ENCODE peak calls at places on chromosome 1, in ten cellular contexts. X, P, J, W, S, U, A, L, Z and O are unnamed samples.

GRCh38 chr1:41838266-41838665 is 80.5 kb downstream of the HIVEP3 start:
- DNase-seq in S (no peak), U (no peak), J (no peak), L (no peak), A (no peak), X (no peak), Z (no peak), P (no peak), W (no peak), O (no peak)

GRCh38 chr1:237040823-237041222 is 1.2 kb upstream of the RYR2 start:
- DNase-seq in Z (no peak), P (no peak), S (no peak), A (no peak), W (no peak), J (no peak), L (no peak), U (no peak), X (no peak), O (no peak)

GRCh38 chr1:11289064-11289463 is 16.1 kb downstream of the UBIAD1 start:
- DNase-seq in J (no peak), S (no peak), A (no peak), Z (no peak), U (no peak), X (no peak), L (no peak), P (no peak), W (no peak), O (no peak)

GRCh38 chr1:170296211-170296610 is 150.5 kb downstream of the NTMT2 start:
- DNase-seq in S (no peak), W (no peak), A (no peak), Z (no peak), L (no peak), J (no peak), P (no peak), U (no peak), X (no peak), O (no peak)

GRCh38 chr1:22241811-22242210 is 98.9 kb upstream of the WNT4 start:
- DNase-seq in W (no peak), X (no peak), U (no peak), P (no peak), Z (no peak), S (no peak), A (no peak), J (no peak), L (no peak), O (no peak)

GRCh38 chr1:242743983-242744780 is 219.7 kb upstream of the PLD5 start:
- DNase-seq in Z (no peak), J (no peak), W (no peak), S (no peak), X (no peak), U (no peak), L (no peak), P (no peak), A (no peak), O (no peak)

GRCh38 chr1:110770832-110771231 is 96.1 kb upstream of the KCNA3 start:
- DNase-seq in W (no peak), P (no peak), Z (no peak), S (no peak), L (no peak), X (no peak), J (no peak), U (no peak), A (no peak), O (no peak)

GRCh38 chr1:3319874-3320245 is 134.6 kb upstream of the ARHGEF16 start:
- DNase-seq in X (peak; percentile 62), P (no peak), U (no peak), S (no peak), W (peak; percentile 18), L (no peak), J (peak; percentile 65), Z (peak; percentile 78), A (no peak), O (peak; percentile 39)

GRCh38 chr1:156289857-156290256 is 5.6 kb downstream of the GLMP start:
- DNase-seq in P (no peak), S (no peak), Z (no peak), A (no peak), U (no peak), J (no peak), X (no peak), L (no peak), W (no peak), O (no peak)

GRCh38 chr1:10424034-10424433 is 6.2 kb upstream of the CENPS start:
- DNase-seq in P (no peak), U (no peak), A (no peak), S (no peak), J (no peak), L (no peak), W (no peak), X (no peak), Z (no peak), O (no peak)

GRCh38 chr1:105204836-105205371 is 1455.2 kb downstream of the AMY1C start:
- DNase-seq in S (no peak), Z (peak; percentile 19), U (no peak), L (no peak), X (no peak), W (no peak), P (no peak), A (no peak), J (no peak), O (no peak)

GRCh38 chr1:170623171-170623570 is 40.8 kb upstream of the PRRX1 start:
- DNase-seq in P (no peak), A (no peak), X (no peak), W (no peak), U (peak; percentile 87), S (no peak), Z (no peak), J (peak; percentile 90), L (no peak), O (no peak)

GRCh38 chr1:156860639-156861423 is at the start of gene NTRK1:
- DNase-seq in P (no peak), U (no peak), A (peak; percentile 71), S (no peak), X (no peak), W (peak; percentile 53), J (no peak), Z (peak; percentile 77), L (no peak), O (no peak)

GRCh38 chr1:143625886-143626285 is 345.9 kb downstream of the FAM72C start:
- DNase-seq in U (no peak), X (no peak), L (no peak), Z (no peak), S (no peak), W (no peak), J (no peak), A (no peak), P (no peak), O (no peak)

GRCh38 chr1:5286244-5286643 is 631.8 kb downstream of the AJAP1 start:
- DNase-seq in W (peak; percentile 13), A (no peak), U (no peak), Z (no peak), J (no peak), X (no peak), L (no peak), P (no peak), S (no peak), O (no peak)

GRCh38 chr1:183457449-183457848 is 14.8 kb upstream of the SMG7 start:
- DNase-seq in S (no peak), L (no peak), A (no peak), W (no peak), Z (no peak), U (no peak), P (no peak), X (no peak), J (no peak), O (no peak)

GRCh38 chr1:54247858-54248257 is 47.9 kb downstream of the MRPL37 start:
- DNase-seq in Z (no peak), P (no peak), A (no peak), S (no peak), W (no peak), L (no peak), X (no peak), U (no peak), J (no peak), O (no peak)

GRCh38 chr1:15282038-15282437 is 35.0 kb downstream of the FHAD1 start:
- DNase-seq in X (no peak), A (no peak), S (no peak), W (no peak), Z (no peak), P (no peak), L (no peak), U (no peak), J (no peak), O (no peak)

GRCh38 chr1:85464497-85465098 is 361 bp downstream of the DDAH1 start:
- DNase-seq in J (peak; percentile 31), A (peak; percentile 76), U (no peak), L (peak; percentile 30), W (peak; percentile 3), P (peak; percentile 87), Z (peak; percentile 67), X (peak; percentile 74), S (peak; percentile 72), O (peak; percentile 26)

GRCh38 chr1:183710734-183711133 is 57.6 kb upstream of the APOBEC4 start:
- DNase-seq in J (no peak), X (no peak), W (no peak), L (no peak), A (no peak), P (no peak), U (peak; percentile 11), S (no peak), Z (no peak), O (no peak)

GRCh38 chr1:31791131-31791858 is 24.5 kb downstream of the SPOCD1 start:
- DNase-seq in W (no peak), U (no peak), S (no peak), P (no peak), X (peak; percentile 11), L (no peak), J (no peak), A (no peak), Z (no peak), O (no peak)

GRCh38 chr1:102002057-102002456 is 5.3 kb upstream of the OLFM3 start:
- DNase-seq in Z (no peak), U (no peak), S (no peak), X (no peak), P (no peak), L (no peak), W (no peak), J (no peak), A (no peak), O (no peak)

GRCh38 chr1:151988405-151988851 is 5.2 kb downstream of the S100A10 start:
- DNase-seq in P (no peak), U (peak; percentile 89), A (no peak), W (no peak), Z (no peak), S (no peak), L (no peak), X (no peak), J (peak; percentile 100), O (no peak)

GRCh38 chr1:174998569-174999215 is 1.1 kb upstream of the CACYBP start:
- DNase-seq in W (peak; percentile 26), U (no peak), S (no peak), J (peak; percentile 75), Z (peak; percentile 46), A (peak; percentile 33), P (no peak), L (peak; percentile 40), X (no peak), O (peak; percentile 38)

GRCh38 chr1:205675247-205675646 is 5.1 kb downstream of the SLC45A3 start:
- DNase-seq in Z (no peak), X (no peak), P (no peak), L (no peak), U (no peak), S (no peak), A (no peak), W (no peak), J (no peak), O (no peak)

GRCh38 chr1:213273546-213273945 is 222.5 kb downstream of the RPS6KC1 start:
- DNase-seq in Z (no peak), U (no peak), X (no peak), S (no peak), J (no peak), W (no peak), L (no peak), P (no peak), A (no peak), O (no peak)

GRCh38 chr1:21626921-21627339 is 42.2 kb downstream of the RAP1GAP start:
- DNase-seq in X (peak; percentile 17), A (no peak), U (no peak), Z (no peak), J (peak; percentile 50), W (no peak), S (no peak), L (peak; percentile 29), P (no peak), O (no peak)